ENCODE peak calls at places on chromosome 19, in six cellular contexts. P is mammary epithelial cell; G is astrocyte of the hippocampus; M is kidney epithelial cell; O is heart right ventricle; E is activated CD8-positive, alpha-beta memory T cell treated with anti-CD3 and anti-CD28 coated beads for 24 hours. Y is an unnamed sample.

GRCh38 chr19:56350416-56351045 is 35.9 kb upstream of the ZSCAN5A start:
- DNase-seq in E (peak), O (no peak), M (no peak), G (peak), P (peak), Y (no peak)

GRCh38 chr19:54209748-54210494 is 9.3 kb downstream of the RPS9 start:
- DNase-seq in M (peak), E (peak), O (peak), G (peak), P (peak), Y (peak)

GRCh38 chr19:18612772-18613588 is at the start of gene TMEM59L:
- DNase-seq in G (peak), E (peak), O (no peak), P (no peak), M (no peak), Y (no peak)

GRCh38 chr19:55368701-55369563 is 1.3 kb downstream of the IL11 start:
- DNase-seq in G (peak), M (no peak), E (peak), P (peak), O (no peak), Y (no peak)

GRCh38 chr19:43502419-43502976 is 2.0 kb downstream of the PHLDB3 start:
- DNase-seq in G (no peak), M (no peak), E (no peak), P (no peak), O (no peak), Y (no peak)

GRCh38 chr19:2089001-2089711 is 7.0 kb downstream of the MOB3A start:
- DNase-seq in G (no peak), M (no peak), E (no peak), P (peak), O (no peak), Y (no peak)

GRCh38 chr19:53538378-53539109 is 599 bp downstream of the ZNF331 start:
- DNase-seq in G (no peak), P (no peak), O (peak), M (no peak), E (no peak), Y (no peak)

GRCh38 chr19:35639321-35639639 is 2.3 kb upstream of the ETV2 start:
- DNase-seq in M (no peak), O (no peak), G (no peak), P (no peak), E (no peak), Y (no peak)

GRCh38 chr19:18044825-18045304 is 36.9 kb downstream of the ARRDC2 start:
- DNase-seq in M (peak), E (peak), P (peak), O (peak), G (peak), Y (no peak)

GRCh38 chr19:57830071-57830602 is at the start of gene ZNF587B:
- DNase-seq in P (peak), E (peak), G (peak), M (no peak), O (peak), Y (no peak)